ENCODE peak calls at places on chromosome 4, in four cellular contexts. Q is GM12878, E is K562, N is GM12891. B is an unnamed sample.

GRCh38 chr4:60500860-60501259 is 699.3 kb upstream of the ADGRL3 start:
- DNase-seq in Q (no peak), E (no peak), N (no peak), B (no peak)

GRCh38 chr4:3073158-3074077 is 920 bp downstream of the HTT-AS start:
- DNase-seq in Q (no peak), E (no peak), N (no peak), B (peak)

GRCh38 chr4:30537462-30537861 is 182.7 kb upstream of the PCDH7 start:
- DNase-seq in Q (no peak), E (no peak), N (no peak), B (no peak)

GRCh38 chr4:55345980-55346850 is at the start of gene SRD5A3:
- DNase-seq in Q (peak), E (peak), N (peak), B (no peak)

GRCh38 chr4:147157860-147158701 is 212.4 kb upstream of the TTC29 start:
- DNase-seq in Q (no peak), E (no peak), N (no peak), B (no peak)

GRCh38 chr4:21628916-21629315 is 319.7 kb downstream of the KCNIP4 start:
- DNase-seq in Q (no peak), E (no peak), N (no peak), B (no peak)

GRCh38 chr4:83208776-83209365 is 75.7 kb downstream of the COQ2 start:
- DNase-seq in Q (no peak), E (no peak), N (no peak), B (no peak)

GRCh38 chr4:153218961-153219360 is 14.7 kb downstream of the TRIM2 start:
- DNase-seq in Q (no peak), E (no peak), N (no peak), B (no peak)

GRCh38 chr4:99861120-99861905 is 32.9 kb downstream of the LAMTOR3 start:
- DNase-seq in Q (no peak), E (no peak), N (no peak), B (peak)

GRCh38 chr4:127055349-127055748 is 577.4 kb upstream of the INTU start:
- DNase-seq in Q (no peak), E (no peak), N (no peak), B (no peak)

GRCh38 chr4:68271851-68272756 is 26.6 kb upstream of the TMPRSS11B start:
- DNase-seq in Q (no peak), E (peak), N (peak), B (peak)

GRCh38 chr4:47860305-47860704 is 22.4 kb upstream of the CORIN start:
- DNase-seq in Q (no peak), E (no peak), N (no peak), B (no peak)

GRCh38 chr4:162015090-162015489 is 148.7 kb downstream of the FSTL5 start:
- DNase-seq in Q (no peak), E (no peak), N (no peak), B (no peak)

GRCh38 chr4:85761803-85762202 is 286.9 kb downstream of the ARHGAP24 start:
- DNase-seq in Q (no peak), E (no peak), N (no peak), B (no peak)

GRCh38 chr4:26131711-26132110 is 189.1 kb upstream of the RBPJ start:
- DNase-seq in Q (peak), E (no peak), N (no peak), B (no peak)

GRCh38 chr4:174318829-174319764 is 35.4 kb downstream of the CEP44 start:
- DNase-seq in Q (no peak), E (peak), N (no peak), B (no peak)

GRCh38 chr4:144818136-144818535 is 172.2 kb downstream of the HHIP start:
- DNase-seq in Q (no peak), E (no peak), N (no peak), B (no peak)

GRCh38 chr4:6847134-6847533 is 62.5 kb upstream of the TBC1D14 start:
- DNase-seq in Q (no peak), E (no peak), N (no peak), B (no peak)

GRCh38 chr4:76883147-76883546 is 14.8 kb downstream of the SOWAHB start:
- DNase-seq in Q (no peak), E (no peak), N (no peak), B (no peak)

GRCh38 chr4:160136021-160136420 is 1033.1 kb downstream of the RAPGEF2 start:
- DNase-seq in Q (no peak), E (no peak), N (no peak), B (no peak)

GRCh38 chr4:25088342-25088952 is 57.7 kb upstream of the LGI2 start:
- DNase-seq in Q (no peak), E (peak), N (peak), B (peak)

GRCh38 chr4:185352202-185352601 is 43.5 kb downstream of the LRP2BP start:
- DNase-seq in Q (no peak), E (no peak), N (no peak), B (peak)

GRCh38 chr4:122633211-122633610 is 12.3 kb upstream of the IL21 start:
- DNase-seq in Q (no peak), E (no peak), N (no peak), B (no peak)

GRCh38 chr4:4658051-4658450 is 116.2 kb upstream of the STX18 start:
- DNase-seq in Q (no peak), E (no peak), N (no peak), B (no peak)

GRCh38 chr4:161949941-161950725 is 213.7 kb downstream of the FSTL5 start:
- DNase-seq in Q (no peak), E (no peak), N (no peak), B (no peak)

GRCh38 chr4:76011700-76012387 is 4.5 kb upstream of the CXCL9 start:
- DNase-seq in Q (peak), E (no peak), N (no peak), B (no peak)

GRCh38 chr4:1728061-1728980 is 7.0 kb downstream of the TACC3 start:
- DNase-seq in Q (no peak), E (no peak), N (no peak), B (no peak)
- TF ChIP-seq SPI1 in Q (no peak), E (no peak), N (no peak), B (no peak)

GRCh38 chr4:182144621-182145359 is 98.4 kb upstream of the TENM3 start:
- DNase-seq in Q (no peak), E (no peak), N (peak), B (no peak)
- TF ChIP-seq SPI1 in Q (no peak), E (no peak), N (no peak), B (no peak)

DNA sequence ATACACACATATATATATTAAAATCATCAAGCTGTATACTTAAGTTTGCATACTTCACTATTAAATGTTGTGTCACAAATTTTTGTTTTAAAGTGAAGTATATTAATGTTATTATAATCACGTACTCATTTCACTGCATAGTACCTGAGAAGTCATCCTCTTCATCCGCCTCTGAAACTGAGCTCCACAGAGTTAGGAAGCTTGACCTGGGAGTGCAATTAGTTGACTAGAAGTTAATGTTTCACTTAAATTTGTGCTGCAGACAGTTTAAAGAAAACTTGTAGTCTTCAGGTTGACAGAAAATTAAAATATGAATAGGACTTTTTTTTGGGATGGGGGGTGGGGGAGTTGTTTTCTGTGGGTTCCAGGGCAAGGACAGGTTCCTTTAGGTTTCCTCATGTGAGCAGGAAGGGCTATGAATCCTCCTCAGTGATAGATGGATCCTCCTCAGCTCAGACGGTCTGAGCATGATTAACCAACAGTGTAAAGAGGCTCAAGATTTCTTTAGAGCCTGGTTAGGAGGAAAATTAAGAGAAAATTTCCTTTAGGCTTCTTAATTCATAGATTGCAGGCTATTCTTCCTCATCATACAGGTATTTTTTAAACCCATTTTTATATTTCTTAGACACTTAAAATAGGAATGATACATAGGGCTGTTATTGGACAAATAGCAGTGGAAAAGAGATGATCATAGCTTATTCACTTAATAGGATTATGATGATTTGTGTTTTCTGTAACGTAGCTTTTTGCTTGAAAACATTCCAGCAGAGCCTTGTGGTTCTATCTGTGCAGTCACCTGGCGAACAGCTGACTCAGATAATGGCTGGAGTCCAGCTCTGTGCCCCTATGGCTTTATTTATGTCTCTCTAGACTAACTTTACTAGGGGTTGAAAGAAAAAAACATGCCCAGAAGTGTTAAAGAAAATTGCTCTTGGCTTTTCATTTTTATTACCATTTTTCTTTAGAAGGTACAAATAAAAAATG is 102.7 kb downstream of the SLC4A4 start:
- DNase-seq in Q (no peak), E (peak), N (no peak), B (no peak)
- TF ChIP-seq SPI1 in Q (no peak), E (no peak), N (no peak), B (no peak)

DNA sequence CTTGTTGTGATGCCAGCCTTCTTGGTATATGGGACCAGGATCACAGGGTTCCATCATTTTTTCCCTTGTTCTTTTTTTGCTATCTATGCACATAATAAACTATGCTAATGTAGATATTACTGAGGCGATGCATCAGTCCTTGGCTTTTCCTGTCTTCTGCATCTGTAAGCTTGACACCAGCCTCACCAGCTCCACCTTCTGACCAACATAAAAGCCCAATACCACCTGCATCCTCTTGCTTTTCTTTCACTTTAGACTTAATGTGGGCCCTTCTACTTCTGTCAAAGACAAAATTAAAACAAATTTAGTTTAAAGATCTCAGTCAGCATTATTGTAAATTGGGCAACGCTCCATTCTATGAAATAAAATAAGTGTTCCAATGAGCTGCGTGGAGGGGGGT is 1718.8 kb upstream of the PCDH10 start:
- DNase-seq in Q (no peak), E (no peak), N (no peak), B (no peak)
- TF ChIP-seq SPI1 in Q (no peak), E (no peak), N (no peak), B (no peak)

B was measured in HL-60.